ENCODE peak calls at places on chromosomes 7 and 10, in seven cellular contexts. M is uterus, A is adrenal gland, Y is right cardiac atrium, U is testis, Z is H1, S is upper lobe of right lung. C is an unnamed sample.

GRCh38 chr7:127912901-127913300 is 118.3 kb downstream of the LRRC4 start:
- DNase-seq in M (no peak), A (no peak), Y (no peak), U (no peak), Z (no peak), S (no peak), C (no peak)

GRCh38 chr7:95104739-95105138 is 197.3 kb downstream of the PPP1R9A start:
- DNase-seq in M (no peak), A (peak; percentile 24), Y (no peak), U (no peak), Z (no peak), S (no peak), C (no peak)

GRCh38 chr10:97570789-97571536 is 1.6 kb upstream of the ANKRD2 start:
- DNase-seq in M (no peak), A (no peak), Y (no peak), U (no peak), Z (no peak), S (no peak), C (no peak)

GRCh38 chr10:63977329-63977923 is 456.2 kb downstream of the REEP3 start:
- DNase-seq in M (no peak), A (peak; percentile 42), Y (no peak), U (peak; percentile 55), Z (no peak), S (no peak), C (no peak)

GRCh38 chr10:109851595-109851994 is 71.7 kb downstream of the XPNPEP1 start:
- DNase-seq in M (no peak), A (no peak), Y (no peak), U (no peak), Z (no peak), S (no peak), C (no peak)

GRCh38 chr10:125061557-125062243 is 98.7 kb downstream of the CTBP2 start:
- DNase-seq in M (no peak), A (no peak), Y (no peak), U (no peak), Z (no peak), S (no peak), C (peak; percentile 58)

GRCh38 chr10:23399701-23400144 is 39.2 kb upstream of the OTUD1 start:
- DNase-seq in M (no peak), A (peak; percentile 68), Y (no peak), U (peak; percentile 18), Z (no peak), S (no peak), C (no peak)

GRCh38 chr7:55477781-55478374 is 94.4 kb downstream of the VOPP1 start:
- DNase-seq in M (no peak), A (peak; percentile 11), Y (no peak), U (peak; percentile 26), Z (no peak), S (no peak), C (peak; percentile 31)

GRCh38 chr10:86373251-86373650 is 6.7 kb upstream of the GRID1 start:
- DNase-seq in M (peak; percentile 6), A (peak; percentile 19), Y (no peak), U (no peak), Z (no peak), S (no peak), C (no peak)

GRCh38 chr7:64541438-64542359 is 21.2 kb downstream of the ZNF680 start:
- DNase-seq in M (no peak), A (peak; percentile 79), Y (no peak), U (no peak), Z (no peak), S (no peak), C (no peak)

GRCh38 chr10:100743626-100744135 is 1.7 kb upstream of the PAX2 start:
- DNase-seq in M (no peak), A (peak; percentile 71), Y (no peak), U (peak; percentile 73), Z (no peak), S (no peak), C (peak; percentile 83)
- H3K4me1 ChIP-seq in M (peaks cover 37% of the 10 kb centered on the region), A (peaks cover 12% of the 10 kb centered on the region), Y (no peaks in the 10 kb centered on the region), U (peaks cover 33% of the 10 kb centered on the region), Z (no peaks in the 10 kb centered on the region), S (peaks cover 36% of the 10 kb centered on the region), C (peaks cover 13% of the 10 kb centered on the region)

DNA sequence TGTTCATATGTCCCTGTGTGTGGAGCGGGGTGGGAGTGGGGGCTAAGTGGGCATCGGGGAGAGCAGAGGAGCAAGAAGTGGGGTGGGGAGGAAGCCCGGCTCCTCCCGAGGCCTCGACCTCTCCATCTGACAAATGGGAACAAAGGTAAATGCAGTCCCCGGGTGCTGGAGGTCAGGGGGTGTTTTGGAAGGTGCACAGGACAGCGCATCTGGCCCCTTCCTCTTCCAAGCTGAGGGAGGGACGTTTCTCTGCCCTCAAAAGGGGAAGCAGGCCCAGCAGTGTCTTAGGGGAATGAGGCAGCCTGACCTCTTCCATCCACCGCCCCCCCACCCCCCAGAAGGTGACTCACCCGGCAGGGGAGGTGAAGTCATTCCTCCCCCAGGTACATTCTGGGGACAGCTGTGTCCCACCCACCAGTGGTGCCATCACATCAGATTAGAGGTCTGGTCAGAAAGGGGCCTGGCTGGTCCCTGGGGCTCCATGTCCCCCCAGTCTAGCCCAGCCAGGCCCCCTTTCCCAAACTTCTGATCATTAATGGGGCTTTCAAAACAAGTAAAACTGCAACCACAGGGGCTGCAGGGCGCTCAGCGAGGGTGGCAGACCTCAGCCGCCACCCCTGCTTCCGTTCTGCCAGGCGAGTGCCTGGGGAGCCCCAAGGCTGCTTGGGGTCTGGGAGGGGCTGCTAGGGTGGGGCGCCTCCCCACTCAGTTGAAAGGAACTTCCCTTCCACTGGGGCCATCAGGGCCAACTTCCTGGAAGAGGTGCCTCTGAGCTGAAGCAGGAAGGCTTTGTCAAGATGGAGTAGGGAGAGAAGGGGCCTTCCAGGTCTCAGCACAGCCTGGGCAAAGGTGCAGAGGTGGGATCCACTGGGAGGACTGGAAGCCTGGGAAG is 10.7 kb downstream of the LFNG start:
- DNase-seq in M (no peak), A (no peak), Y (peak; percentile 40), U (no peak), Z (no peak), S (peak; percentile 83), C (peak; percentile 82)
- H3K4me1 ChIP-seq in M (peaks cover 13% of the 10 kb centered on the region), A (peaks cover 38% of the 10 kb centered on the region), Y (peaks cover 2% of the 10 kb centered on the region), U (peaks cover 6% of the 10 kb centered on the region), Z (no peaks in the 10 kb centered on the region), S (peaks cover 52% of the 10 kb centered on the region), C (peaks cover 3% of the 10 kb centered on the region)

GRCh38 chr10:79244841-79245504 is 102.3 kb upstream of the PPIF start:
- DNase-seq in M (no peak), A (no peak), Y (no peak), U (no peak), Z (no peak), S (no peak), C (no peak)

GRCh38 chr10:79241990-79242619 is 105.2 kb upstream of the PPIF start:
- DNase-seq in M (peak; percentile 68), A (peak; percentile 71), Y (peak; percentile 81), U (peak; percentile 55), Z (no peak), S (peak; percentile 89), C (peak; percentile 90)

GRCh38 chr10:79242620-79243152 is 104.6 kb upstream of the PPIF start:
- DNase-seq in M (peak; percentile 71), A (peak; percentile 71), Y (peak; percentile 70), U (peak; percentile 65), Z (no peak), S (peak; percentile 78), C (peak; percentile 91)

GRCh38 chr10:79244068-79244442 is 103.2 kb upstream of the PPIF start:
- DNase-seq in M (no peak), A (no peak), Y (no peak), U (no peak), Z (no peak), S (peak; percentile 57), C (no peak)

GRCh38 chr10:79243211-79244067 is 103.8 kb upstream of the PPIF start:
- DNase-seq in M (no peak), A (no peak), Y (no peak), U (peak; percentile 68), Z (no peak), S (peak; percentile 77), C (peak; percentile 86)
- H3K4me1 ChIP-seq in M (peaks cover 44% of the 10 kb centered on the region), A (peaks cover 47% of the 10 kb centered on the region), Y (peaks cover 64% of the 10 kb centered on the region), U (peaks cover 39% of the 10 kb centered on the region), Z (peaks cover 21% of the 10 kb centered on the region), S (peaks cover 87% of the 10 kb centered on the region), C (peaks cover 30% of the 10 kb centered on the region)

GRCh38 chr7:29921404-29922010 is 68.1 kb downstream of the SCRN1 start:
- DNase-seq in M (no peak), A (peak; percentile 54), Y (no peak), U (peak; percentile 68), Z (peak; percentile 21), S (no peak), C (no peak)
- H3K4me1 ChIP-seq in M (no peaks in the 10 kb centered on the region), A (no peaks in the 10 kb centered on the region), Y (no peaks in the 10 kb centered on the region), U (peaks cover 4% of the 10 kb centered on the region), Z (no peaks in the 10 kb centered on the region), S (no peaks in the 10 kb centered on the region), C (no peaks in the 10 kb centered on the region)

GRCh38 chr7:80781146-80781545 is 137.7 kb downstream of the SEMA3C start:
- DNase-seq in M (no peak), A (no peak), Y (no peak), U (no peak), Z (no peak), S (no peak), C (no peak)
- H3K4me1 ChIP-seq in M (no peaks in the 10 kb centered on the region), A (no peaks in the 10 kb centered on the region), Y (peaks cover 2% of the 10 kb centered on the region), U (peaks cover 23% of the 10 kb centered on the region), Z (no peaks in the 10 kb centered on the region), S (peaks cover 16% of the 10 kb centered on the region), C (peaks cover 2% of the 10 kb centered on the region)

DNA sequence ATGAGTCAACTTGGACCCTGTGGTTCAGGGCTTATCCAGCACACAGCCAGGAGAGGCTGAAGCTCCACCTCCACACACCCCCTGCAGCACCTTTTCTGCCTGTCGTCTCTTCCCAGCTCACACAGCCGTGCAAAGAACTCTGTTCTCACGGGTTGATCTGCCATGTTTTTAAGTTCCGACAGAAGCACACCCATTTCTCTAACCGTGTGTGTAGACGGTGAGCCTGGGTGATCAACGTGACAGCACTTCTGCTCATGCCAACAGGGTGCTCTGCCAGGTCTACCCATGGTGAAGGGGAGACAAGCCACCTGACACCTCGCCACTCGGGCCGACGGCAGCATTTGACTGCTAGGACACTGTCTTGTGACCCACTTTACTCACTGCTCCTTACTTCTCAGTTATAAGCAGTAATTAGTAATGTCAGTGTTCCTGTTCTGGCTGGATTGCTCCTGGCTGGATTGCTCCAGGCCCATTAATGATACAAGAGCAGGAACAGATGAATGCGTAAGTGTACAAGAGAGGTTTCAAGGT is 90.5 kb downstream of the RNF216 start:
- DNase-seq in M (peak; percentile 48), A (peak; percentile 51), Y (peak; percentile 61), U (peak; percentile 46), Z (no peak), S (peak; percentile 73), C (peak; percentile 82)
- H3K4me1 ChIP-seq in M (peaks cover 28% of the 10 kb centered on the region), A (peaks cover 54% of the 10 kb centered on the region), Y (peaks cover 23% of the 10 kb centered on the region), U (peaks cover 58% of the 10 kb centered on the region), Z (no peaks in the 10 kb centered on the region), S (peaks cover 80% of the 10 kb centered on the region), C (peaks cover 54% of the 10 kb centered on the region)

GRCh38 chr7:24728503-24729364 is 28.5 kb downstream of the GSDME start:
- DNase-seq in M (peak; percentile 62), A (no peak), Y (no peak), U (no peak), Z (no peak), S (no peak), C (no peak)
- H3K4me1 ChIP-seq in M (peaks cover 7% of the 10 kb centered on the region), A (no peaks in the 10 kb centered on the region), Y (peaks cover 8% of the 10 kb centered on the region), U (peaks cover 7% of the 10 kb centered on the region), Z (peaks cover 13% of the 10 kb centered on the region), S (no peaks in the 10 kb centered on the region), C (no peaks in the 10 kb centered on the region)